ENCODE peak calls at places on chromosomes 12 and 14, in nine cellular contexts. P, R, G, Q, D, W, M, Y and L are unnamed samples.

GRCh38 chr14:37253905-37254304 is 56.2 kb downstream of the MIPOL1 start:
- DNase-seq in P (no peak), R (no peak), G (peak; percentile 66), Q (no peak), D (no peak), W (no peak), M (no peak), Y (no peak), L (no peak)

GRCh38 chr14:58776516-58776915 is 138.8 kb downstream of the DACT1 start:
- DNase-seq in P (no peak), R (no peak), G (no peak), Q (no peak), D (no peak), W (no peak), M (no peak), Y (no peak), L (no peak)

GRCh38 chr12:48119834-48120195 is 651 bp downstream of the PFKM start:
- DNase-seq in P (no peak), R (no peak), G (peak; percentile 22), Q (no peak), D (no peak), W (no peak), M (no peak), Y (no peak), L (no peak)

GRCh38 chr14:105090493-105091334 is 25.5 kb upstream of the GPR132 start:
- DNase-seq in P (peak; percentile 80), R (peak; percentile 92), G (peak; percentile 35), Q (peak; percentile 80), D (peak; percentile 80), W (peak; percentile 90), M (no peak), Y (peak; percentile 97), L (peak; percentile 93)

GRCh38 chr12:106903241-106903950 is 52.3 kb upstream of the TMEM263 start:
- DNase-seq in P (peak; percentile 81), R (peak; percentile 85), G (peak; percentile 25), Q (no peak), D (peak; percentile 58), W (peak; percentile 89), M (no peak), Y (peak; percentile 98), L (peak; percentile 92)

GRCh38 chr14:51386411-51386810 is 146.4 kb downstream of the TMX1 start:
- DNase-seq in P (no peak), R (no peak), G (no peak), Q (no peak), D (no peak), W (no peak), M (no peak), Y (no peak), L (no peak)

GRCh38 chr12:130961921-130962326 is 8.2 kb downstream of the ADGRD1 start:
- DNase-seq in P (no peak), R (no peak), G (no peak), Q (no peak), D (no peak), W (no peak), M (no peak), Y (no peak), L (no peak)

GRCh38 chr14:95500201-95500681 is 16.2 kb downstream of the SYNE3 start:
- DNase-seq in P (no peak), R (no peak), G (no peak), Q (no peak), D (no peak), W (no peak), M (no peak), Y (no peak), L (no peak)

GRCh38 chr12:110901401-110901800 is 19.0 kb downstream of the MYL2 start:
- DNase-seq in P (no peak), R (no peak), G (no peak), Q (no peak), D (no peak), W (no peak), M (no peak), Y (peak; percentile 66), L (no peak)

GRCh38 chr12:104360988-104361707 is 57.6 kb downstream of the EID3 start:
- DNase-seq in P (no peak), R (no peak), G (peak; percentile 58), Q (peak; percentile 74), D (no peak), W (no peak), M (no peak), Y (no peak), L (no peak)

DNA sequence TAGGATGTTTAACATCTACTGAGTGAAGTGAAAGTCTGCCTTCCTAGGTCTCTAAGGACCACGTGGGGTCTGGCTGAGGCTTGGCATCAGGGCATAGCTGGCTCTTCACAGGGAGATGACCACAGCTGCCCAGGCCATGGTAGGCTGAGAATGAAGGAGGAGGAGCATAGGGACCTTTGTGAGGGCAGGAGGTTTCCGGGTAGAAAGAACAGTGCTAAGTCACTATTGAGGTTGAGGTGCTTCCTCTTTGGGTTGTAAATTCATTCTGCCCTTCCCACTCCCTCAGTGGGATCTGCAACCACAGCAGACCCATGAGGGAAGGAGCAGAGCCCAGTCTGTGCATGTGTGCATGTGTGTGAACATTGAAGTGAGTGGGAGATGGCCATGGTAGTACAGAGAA is 909.6 kb downstream of the VRK1 start:
- DNase-seq in P (no peak), R (no peak), G (no peak), Q (no peak), D (no peak), W (no peak), M (no peak), Y (no peak), L (no peak)
- H3K4me3 ChIP-seq in P (no peak overlapping the region), R (no peak overlapping the region), G (no peak overlapping the region), Q (no peak overlapping the region), D (no peak overlapping the region), W (no peak overlapping the region), M (no peak overlapping the region), Y (no peak overlapping the region), L (no peak overlapping the region)

DNA sequence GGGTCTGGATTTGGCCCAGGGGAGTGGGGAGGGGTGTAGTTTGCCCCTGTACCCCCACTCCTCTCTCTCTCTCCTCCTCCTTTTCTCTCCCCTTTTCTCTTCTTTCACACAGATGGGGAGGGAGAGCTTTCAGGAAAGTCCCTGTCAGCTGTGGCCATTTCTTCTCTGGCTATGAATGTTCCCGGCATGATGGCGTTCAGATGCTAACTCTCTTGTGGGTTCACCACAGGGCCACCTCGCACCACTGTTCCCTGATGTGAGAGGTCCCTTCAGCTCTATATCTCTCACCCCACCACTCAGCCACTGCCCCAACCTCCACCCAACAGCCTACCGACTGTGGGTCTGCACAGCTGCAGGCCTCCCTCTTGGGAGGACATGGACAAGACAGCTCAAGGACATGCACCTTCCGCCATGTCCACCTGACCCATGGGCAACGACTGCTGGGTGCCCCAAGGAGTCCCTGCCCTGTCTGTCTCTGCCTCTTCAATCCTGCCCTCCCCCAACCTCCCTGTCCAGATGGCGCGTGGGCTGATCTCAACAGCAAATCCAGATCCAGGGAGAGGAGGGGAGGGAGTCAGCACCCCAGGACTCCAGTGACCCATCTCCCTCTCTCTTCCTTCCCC is 15.9 kb upstream of the RPS6KL1 start:
- DNase-seq in P (no peak), R (no peak), G (no peak), Q (no peak), D (no peak), W (no peak), M (no peak), Y (no peak), L (no peak)
- H3K4me3 ChIP-seq in P (no peak overlapping the region), R (no peak overlapping the region), G (no peak overlapping the region), Q (no peak overlapping the region), D (no peak overlapping the region), W (no peak overlapping the region), M (no peak overlapping the region), Y (no peak overlapping the region), L (no peak overlapping the region)

DNA sequence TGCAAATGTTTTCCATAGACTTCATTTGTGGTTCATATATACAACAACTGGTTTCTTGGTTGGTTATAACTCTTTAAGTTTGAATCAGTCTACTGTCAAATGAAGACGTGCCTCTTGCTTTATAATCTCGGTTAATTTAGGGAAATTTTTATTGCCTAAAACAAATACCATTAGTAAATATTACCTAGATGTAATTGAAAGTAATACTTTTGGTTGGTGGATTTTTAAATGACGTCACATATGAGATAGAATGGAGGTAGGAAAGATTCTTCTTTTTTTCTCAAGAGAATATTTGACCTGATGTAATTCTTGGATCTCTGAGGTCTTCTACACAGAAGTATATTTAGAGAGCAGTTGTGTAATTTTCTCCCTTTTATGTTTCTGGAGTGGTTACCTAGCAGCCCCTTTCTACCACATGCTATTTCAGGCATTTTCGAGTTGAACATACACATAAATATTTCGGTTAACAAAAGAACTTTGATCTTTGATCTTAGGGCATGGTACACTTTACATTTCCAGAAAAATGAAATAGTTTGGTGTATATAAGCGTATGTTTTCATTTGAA is 1.7 kb downstream of the ATF7IP start:
- DNase-seq in P (no peak), R (no peak), G (peak; percentile 55), Q (peak; percentile 48), D (peak; percentile 71), W (no peak), M (no peak), Y (no peak), L (no peak)
- H3K4me3 ChIP-seq in P (peak overlapping the region; percentile 59), R (peak overlapping the region; percentile 81), G (peak overlapping the region; percentile 72), Q (peak overlapping the region; percentile 90), D (peak overlapping the region; percentile 70), W (peak overlapping the region; percentile 74), M (peak overlapping the region; percentile 41), Y (peak overlapping the region; percentile 98), L (peak overlapping the region; percentile 53)

GRCh38 chr14:77099425-77100167 is 1.5 kb downstream of the CIPC start:
- DNase-seq in P (no peak), R (no peak), G (peak; percentile 58), Q (peak; percentile 48), D (no peak), W (no peak), M (no peak), Y (no peak), L (no peak)

GRCh38 chr14:77100961-77101360 is 2.9 kb downstream of the CIPC start:
- DNase-seq in P (no peak), R (no peak), G (no peak), Q (no peak), D (no peak), W (no peak), M (no peak), Y (no peak), L (no peak)

GRCh38 chr14:77097689-77098469 is at the start of gene CIPC:
- DNase-seq in P (peak; percentile 99), R (peak; percentile 100), G (peak; percentile 94), Q (peak; percentile 99), D (peak; percentile 99), W (peak; percentile 100), M (peak; percentile 78), Y (peak; percentile 99), L (peak; percentile 100)

GRCh38 chr14:77097006-77097688 is 911 bp upstream of the CIPC start:
- DNase-seq in P (no peak), R (no peak), G (peak; percentile 8), Q (no peak), D (no peak), W (no peak), M (no peak), Y (no peak), L (no peak)

DNA sequence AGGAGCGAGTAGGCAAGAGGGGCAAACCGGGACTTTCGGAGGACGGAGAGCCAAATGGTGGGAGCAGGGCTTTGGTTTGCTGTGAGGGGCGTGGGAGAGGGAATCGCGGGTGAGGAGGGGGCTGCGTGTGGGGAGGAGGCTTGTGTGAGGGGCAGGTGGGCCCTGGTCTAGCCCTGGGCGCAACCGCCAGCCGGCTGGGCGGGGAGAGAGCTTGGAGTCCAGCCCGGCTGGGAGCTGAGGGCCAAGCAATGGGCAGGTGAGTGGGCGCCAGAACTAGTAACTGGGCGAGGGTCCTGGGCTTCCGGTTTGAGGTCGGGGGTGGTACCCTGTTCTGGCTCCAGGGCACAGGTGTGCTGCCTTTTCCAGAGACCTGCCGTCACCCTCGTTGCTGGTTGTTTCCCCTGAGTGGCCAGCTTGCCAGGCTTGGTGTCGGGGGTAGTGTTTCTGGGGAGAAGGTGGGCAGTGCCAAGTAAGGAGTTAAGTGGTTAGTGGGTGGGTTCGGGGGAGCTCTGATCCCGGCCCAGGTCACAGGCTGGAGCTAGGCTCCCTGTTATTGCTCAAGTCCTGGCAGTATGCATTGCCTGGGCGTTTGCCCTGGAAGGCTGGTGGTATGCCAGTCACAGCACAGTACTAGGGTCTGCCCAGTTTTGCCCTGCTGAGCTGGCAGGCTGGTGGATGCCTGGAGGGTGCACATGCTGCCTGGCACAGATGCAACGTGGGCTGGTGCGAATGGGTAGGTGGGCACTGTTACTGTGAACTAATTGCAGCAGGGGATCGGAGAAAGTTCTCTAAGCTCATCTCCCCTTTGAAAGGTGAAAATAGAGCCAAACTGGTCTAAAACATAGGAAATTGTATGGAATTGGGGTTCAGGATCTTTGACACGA is 654 bp downstream of the CIPC start:
- DNase-seq in P (peak; percentile 49), R (peak; percentile 90), G (no peak), Q (peak; percentile 58), D (no peak), W (peak; percentile 54), M (no peak), Y (no peak), L (peak; percentile 32)
- H3K4me3 ChIP-seq in P (peak overlapping the region; percentile 84), R (peak overlapping the region; percentile 66), G (peak overlapping the region; percentile 94), Q (peak overlapping the region; percentile 83), D (peak overlapping the region; percentile 97), W (peak overlapping the region; percentile 94), M (peak overlapping the region; percentile 87), Y (peak overlapping the region; percentile 77), L (peak overlapping the region; percentile 69)